ENCODE peak calls at places on chromosome 4, in eight cellular contexts. One of them, this sample, is unnamed.

GRCh38 chr4:129614581-129614980 is 518.6 kb downstream of the C4orf33 start:
- DNase-seq in CD4-positive, alpha-beta T cell: no peak
- DNase-seq in fibroblast of lung: no peak
- DNase-seq in lower lobe of right lung: no peak
- DNase-seq in suprapubic skin: no peak
- DNase-seq in kidney: no peak
- DNase-seq in astrocyte: no peak
- DNase-seq in cardiac muscle cell: no peak
- DNase-seq in this sample: no peak

GRCh38 chr4:109977854-109978501 is 65.3 kb downstream of the EGF start:
- DNase-seq in cardiac muscle cell: peak
- DNase-seq in fibroblast of lung: peak
- DNase-seq in lower lobe of right lung: no peak
- DNase-seq in kidney: no peak
- DNase-seq in suprapubic skin: no peak
- DNase-seq in CD4-positive, alpha-beta T cell: no peak
- DNase-seq in astrocyte: peak
- DNase-seq in this sample: no peak

GRCh38 chr4:108473163-108473720 is 147.1 kb upstream of the RPL34 start:
- DNase-seq in CD4-positive, alpha-beta T cell: no peak
- DNase-seq in cardiac muscle cell: no peak
- DNase-seq in fibroblast of lung: no peak
- DNase-seq in kidney: no peak
- DNase-seq in lower lobe of right lung: no peak
- DNase-seq in astrocyte: no peak
- DNase-seq in suprapubic skin: no peak
- DNase-seq in this sample: no peak

GRCh38 chr4:52244773-52245360 is 193.8 kb downstream of the SPATA18 start:
- DNase-seq in kidney: no peak
- DNase-seq in suprapubic skin: no peak
- DNase-seq in astrocyte: no peak
- DNase-seq in CD4-positive, alpha-beta T cell: no peak
- DNase-seq in cardiac muscle cell: no peak
- DNase-seq in fibroblast of lung: no peak
- DNase-seq in lower lobe of right lung: no peak
- DNase-seq in this sample: no peak

GRCh38 chr4:166003811-166004210 is 130.8 kb downstream of the TLL1 start:
- DNase-seq in fibroblast of lung: peak
- DNase-seq in lower lobe of right lung: no peak
- DNase-seq in suprapubic skin: no peak
- DNase-seq in cardiac muscle cell: no peak
- DNase-seq in astrocyte: no peak
- DNase-seq in CD4-positive, alpha-beta T cell: no peak
- DNase-seq in kidney: no peak
- DNase-seq in this sample: peak

GRCh38 chr4:170305627-170306026 is 215.9 kb upstream of the AADAT start:
- DNase-seq in cardiac muscle cell: no peak
- DNase-seq in CD4-positive, alpha-beta T cell: no peak
- DNase-seq in fibroblast of lung: no peak
- DNase-seq in kidney: no peak
- DNase-seq in suprapubic skin: no peak
- DNase-seq in lower lobe of right lung: no peak
- DNase-seq in astrocyte: no peak
- DNase-seq in this sample: no peak

GRCh38 chr4:10074767-10075105 is 41.9 kb downstream of the WDR1 start:
- DNase-seq in fibroblast of lung: peak
- DNase-seq in lower lobe of right lung: no peak
- DNase-seq in astrocyte: peak
- DNase-seq in suprapubic skin: no peak
- DNase-seq in cardiac muscle cell: peak
- DNase-seq in CD4-positive, alpha-beta T cell: no peak
- DNase-seq in kidney: no peak
- DNase-seq in this sample: no peak

GRCh38 chr4:73170518-73171198 is 87.9 kb downstream of the ANKRD17 start:
- DNase-seq in lower lobe of right lung: no peak
- DNase-seq in CD4-positive, alpha-beta T cell: no peak
- DNase-seq in kidney: peak
- DNase-seq in suprapubic skin: no peak
- DNase-seq in fibroblast of lung: no peak
- DNase-seq in cardiac muscle cell: no peak
- DNase-seq in astrocyte: no peak
- DNase-seq in this sample: peak

GRCh38 chr4:15314974-15315373 is 112.9 kb upstream of the C1QTNF7 start:
- DNase-seq in kidney: no peak
- DNase-seq in suprapubic skin: no peak
- DNase-seq in fibroblast of lung: peak
- DNase-seq in CD4-positive, alpha-beta T cell: no peak
- DNase-seq in cardiac muscle cell: no peak
- DNase-seq in lower lobe of right lung: no peak
- DNase-seq in astrocyte: peak
- DNase-seq in this sample: peak

GRCh38 chr4:37243722-37244582 is 591 bp upstream of the NWD2 start:
- DNase-seq in cardiac muscle cell: peak
- DNase-seq in CD4-positive, alpha-beta T cell: no peak
- DNase-seq in kidney: no peak
- DNase-seq in suprapubic skin: no peak
- DNase-seq in astrocyte: no peak
- DNase-seq in lower lobe of right lung: peak
- DNase-seq in fibroblast of lung: peak
- DNase-seq in this sample: peak

GRCh38 chr4:153222790-153223417 is 18.7 kb downstream of the TRIM2 start:
- DNase-seq in astrocyte: no peak
- DNase-seq in fibroblast of lung: peak
- DNase-seq in CD4-positive, alpha-beta T cell: peak
- DNase-seq in kidney: peak
- DNase-seq in lower lobe of right lung: peak
- DNase-seq in cardiac muscle cell: peak
- DNase-seq in suprapubic skin: peak
- DNase-seq in this sample: peak

DNA sequence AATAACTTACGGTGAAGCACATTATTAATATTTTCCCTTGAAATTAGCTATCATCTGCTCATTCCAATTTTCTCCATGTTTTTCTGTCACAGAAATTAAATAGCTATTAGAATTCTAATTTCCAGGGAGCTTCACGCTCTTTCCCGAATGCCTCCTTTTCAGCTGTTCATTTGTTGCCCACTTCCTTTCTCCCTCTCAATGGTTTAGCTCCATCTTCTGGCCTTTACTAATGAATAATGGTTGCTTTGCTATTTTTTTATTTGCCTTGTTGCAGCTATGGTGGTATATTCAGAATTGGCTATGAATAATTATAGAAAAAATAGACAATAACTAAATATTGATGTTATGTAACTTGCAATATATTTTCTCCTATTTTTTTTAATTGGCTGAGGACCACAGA is 70.5 kb downstream of the GRIA2 start:
- DNase-seq in kidney: no peak
- DNase-seq in suprapubic skin: no peak
- DNase-seq in cardiac muscle cell: peak
- DNase-seq in lower lobe of right lung: no peak
- DNase-seq in CD4-positive, alpha-beta T cell: no peak
- DNase-seq in astrocyte: no peak
- DNase-seq in fibroblast of lung: no peak
- DNase-seq in this sample: no peak
- TF ChIP-seq CTCF in kidney: no peak
- TF ChIP-seq CTCF in suprapubic skin: no peak
- TF ChIP-seq CTCF in cardiac muscle cell: no peak
- TF ChIP-seq CTCF in lower lobe of right lung: no peak
- TF ChIP-seq CTCF in CD4-positive, alpha-beta T cell: no peak
- TF ChIP-seq CTCF in astrocyte: no peak
- TF ChIP-seq CTCF in fibroblast of lung: no peak
- TF ChIP-seq CTCF in this sample: peak

DNA sequence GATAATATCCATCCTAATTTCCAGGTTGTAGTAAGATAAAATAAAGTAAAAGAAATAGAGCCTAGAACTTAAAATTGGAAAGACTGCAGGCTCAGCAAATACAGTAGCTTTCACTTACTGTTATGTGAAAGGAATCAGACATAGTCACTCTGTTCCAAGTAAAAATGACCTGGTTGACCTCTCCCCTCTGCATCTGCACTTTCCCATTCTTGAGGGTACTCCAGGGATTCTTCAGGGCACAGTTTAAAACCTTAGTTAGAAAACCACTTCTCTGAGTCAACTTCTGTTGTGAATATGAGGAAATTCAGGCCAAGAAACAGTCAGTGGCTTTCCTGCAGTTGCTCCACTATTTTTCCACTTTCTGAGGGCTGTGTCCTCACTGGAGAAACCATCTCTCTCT is 42.9 kb downstream of the FRAS1 start:
- DNase-seq in astrocyte: no peak
- DNase-seq in suprapubic skin: no peak
- DNase-seq in cardiac muscle cell: peak
- DNase-seq in fibroblast of lung: no peak
- DNase-seq in lower lobe of right lung: no peak
- DNase-seq in kidney: no peak
- DNase-seq in CD4-positive, alpha-beta T cell: no peak
- DNase-seq in this sample: no peak
- H3K27ac ChIP-seq in astrocyte: no peak
- H3K27ac ChIP-seq in suprapubic skin: no peak
- H3K27ac ChIP-seq in cardiac muscle cell: peak
- H3K27ac ChIP-seq in fibroblast of lung: no peak
- H3K27ac ChIP-seq in lower lobe of right lung: no peak
- H3K27ac ChIP-seq in kidney: no peak
- H3K27ac ChIP-seq in CD4-positive, alpha-beta T cell: no peak
- H3K27ac ChIP-seq in this sample: no peak

GRCh38 chr4:18081708-18082107 is 60.2 kb upstream of the LCORL start:
- DNase-seq in lower lobe of right lung: no peak
- DNase-seq in fibroblast of lung: no peak
- DNase-seq in kidney: no peak
- DNase-seq in astrocyte: no peak
- DNase-seq in suprapubic skin: no peak
- DNase-seq in CD4-positive, alpha-beta T cell: no peak
- DNase-seq in cardiac muscle cell: no peak
- DNase-seq in this sample: no peak

GRCh38 chr4:18071894-18072293 is 50.3 kb upstream of the LCORL start:
- DNase-seq in lower lobe of right lung: no peak
- DNase-seq in CD4-positive, alpha-beta T cell: no peak
- DNase-seq in astrocyte: no peak
- DNase-seq in suprapubic skin: no peak
- DNase-seq in cardiac muscle cell: no peak
- DNase-seq in kidney: no peak
- DNase-seq in fibroblast of lung: no peak
- DNase-seq in this sample: no peak

GRCh38 chr4:18077808-18078207 is 56.3 kb upstream of the LCORL start:
- DNase-seq in kidney: no peak
- DNase-seq in suprapubic skin: no peak
- DNase-seq in lower lobe of right lung: no peak
- DNase-seq in fibroblast of lung: no peak
- DNase-seq in cardiac muscle cell: no peak
- DNase-seq in CD4-positive, alpha-beta T cell: no peak
- DNase-seq in astrocyte: no peak
- DNase-seq in this sample: no peak

DNA sequence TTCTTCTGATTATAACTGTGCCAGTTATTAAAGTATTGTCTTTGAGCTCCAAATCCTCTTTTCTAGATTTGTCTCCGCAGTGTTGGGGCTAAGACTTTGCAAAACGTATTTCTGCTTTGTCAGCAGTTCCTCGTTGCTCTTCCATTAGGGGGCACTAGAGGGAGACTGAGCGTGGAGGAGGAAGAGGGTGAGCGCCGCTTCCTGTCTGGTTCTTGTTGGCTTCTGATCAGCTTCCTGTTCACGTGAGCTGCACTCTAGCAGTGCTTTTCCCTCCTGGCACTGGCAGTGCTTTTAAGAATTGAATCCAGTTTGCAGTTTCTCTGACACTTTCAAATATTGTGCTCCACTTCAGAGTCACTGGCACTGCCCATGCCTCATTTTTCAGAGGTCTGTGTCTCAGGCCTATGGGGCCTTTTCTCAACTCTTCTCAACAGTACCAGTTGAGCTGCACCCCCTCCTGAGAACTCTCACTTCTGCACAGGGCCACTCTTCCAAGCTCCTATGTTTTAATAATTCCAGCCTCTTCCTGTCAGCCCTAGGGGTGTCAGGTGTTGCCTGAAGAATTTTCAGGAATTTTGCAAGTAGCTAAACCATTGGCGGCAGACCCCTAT is 54.4 kb upstream of the LCORL start:
- DNase-seq in cardiac muscle cell: no peak
- DNase-seq in lower lobe of right lung: no peak
- DNase-seq in kidney: no peak
- DNase-seq in fibroblast of lung: no peak
- DNase-seq in CD4-positive, alpha-beta T cell: peak
- DNase-seq in astrocyte: no peak
- DNase-seq in suprapubic skin: no peak
- DNase-seq in this sample: no peak
- TF ChIP-seq CTCF in cardiac muscle cell: no peak
- TF ChIP-seq CTCF in lower lobe of right lung: peak
- TF ChIP-seq CTCF in kidney: peak
- TF ChIP-seq CTCF in fibroblast of lung: no peak
- TF ChIP-seq CTCF in CD4-positive, alpha-beta T cell: peak
- TF ChIP-seq CTCF in astrocyte: no peak
- TF ChIP-seq CTCF in suprapubic skin: no peak
- TF ChIP-seq CTCF in this sample: peak

GRCh38 chr4:21811576-21811975 is 137.0 kb downstream of the KCNIP4 start:
- DNase-seq in lower lobe of right lung: no peak
- DNase-seq in cardiac muscle cell: peak
- DNase-seq in kidney: no peak
- DNase-seq in astrocyte: peak
- DNase-seq in fibroblast of lung: peak
- DNase-seq in CD4-positive, alpha-beta T cell: no peak
- DNase-seq in suprapubic skin: no peak
- DNase-seq in this sample: no peak
- H3K27ac ChIP-seq in lower lobe of right lung: no peak
- H3K27ac ChIP-seq in cardiac muscle cell: no peak
- H3K27ac ChIP-seq in kidney: no peak
- H3K27ac ChIP-seq in astrocyte: no peak
- H3K27ac ChIP-seq in fibroblast of lung: no peak
- H3K27ac ChIP-seq in CD4-positive, alpha-beta T cell: no peak
- H3K27ac ChIP-seq in suprapubic skin: no peak
- H3K27ac ChIP-seq in this sample: no peak

GRCh38 chr4:157808796-157809408 is 363.9 kb downstream of the GASK1B start:
- DNase-seq in cardiac muscle cell: no peak
- DNase-seq in fibroblast of lung: no peak
- DNase-seq in suprapubic skin: no peak
- DNase-seq in kidney: no peak
- DNase-seq in lower lobe of right lung: no peak
- DNase-seq in CD4-positive, alpha-beta T cell: no peak
- DNase-seq in astrocyte: no peak
- DNase-seq in this sample: no peak

GRCh38 chr4:157803441-157804168 is 369.2 kb downstream of the GASK1B start:
- DNase-seq in lower lobe of right lung: no peak
- DNase-seq in fibroblast of lung: no peak
- DNase-seq in suprapubic skin: no peak
- DNase-seq in astrocyte: peak
- DNase-seq in cardiac muscle cell: no peak
- DNase-seq in kidney: no peak
- DNase-seq in CD4-positive, alpha-beta T cell: no peak
- DNase-seq in this sample: no peak

GRCh38 chr4:157806176-157806575 is 366.6 kb downstream of the GASK1B start:
- DNase-seq in fibroblast of lung: no peak
- DNase-seq in cardiac muscle cell: no peak
- DNase-seq in lower lobe of right lung: no peak
- DNase-seq in CD4-positive, alpha-beta T cell: no peak
- DNase-seq in kidney: no peak
- DNase-seq in suprapubic skin: no peak
- DNase-seq in astrocyte: no peak
- DNase-seq in this sample: no peak

GRCh38 chr4:157804169-157804543 is 368.7 kb downstream of the GASK1B start:
- DNase-seq in astrocyte: no peak
- DNase-seq in suprapubic skin: no peak
- DNase-seq in kidney: no peak
- DNase-seq in fibroblast of lung: no peak
- DNase-seq in cardiac muscle cell: no peak
- DNase-seq in CD4-positive, alpha-beta T cell: no peak
- DNase-seq in lower lobe of right lung: no peak
- DNase-seq in this sample: no peak

GRCh38 chr4:157804986-157805385 is 367.8 kb downstream of the GASK1B start:
- DNase-seq in suprapubic skin: no peak
- DNase-seq in cardiac muscle cell: no peak
- DNase-seq in fibroblast of lung: peak
- DNase-seq in astrocyte: peak
- DNase-seq in kidney: no peak
- DNase-seq in CD4-positive, alpha-beta T cell: no peak
- DNase-seq in lower lobe of right lung: no peak
- DNase-seq in this sample: no peak
- TF ChIP-seq CTCF in suprapubic skin: no peak
- TF ChIP-seq CTCF in cardiac muscle cell: peak
- TF ChIP-seq CTCF in fibroblast of lung: no peak
- TF ChIP-seq CTCF in astrocyte: peak
- TF ChIP-seq CTCF in kidney: no peak
- TF ChIP-seq CTCF in CD4-positive, alpha-beta T cell: no peak
- TF ChIP-seq CTCF in lower lobe of right lung: no peak
- TF ChIP-seq CTCF in this sample: peak